ENCODE peak calls at places on chromosomes 11 and 22, in five cellular contexts. A is epithelial cell of esophagus, X is PC-3, V is psoas muscle, I is neural crest cell. F is an unnamed sample.
A peak's percentile ranks its signal among the peaks of the same experiment; 100 is the strongest.

GRCh38 chr11:3159296-3160190 is 5.6 kb downstream of the OSBPL5 start:
- DNase-seq in I (no peak), V (peak; percentile 67), A (no peak), X (no peak), F (no peak)

GRCh38 chr11:77236901-77237300 is 64.6 kb downstream of the GDPD4 start:
- DNase-seq in I (no peak), A (no peak), V (no peak), X (peak; percentile 35), F (no peak)

GRCh38 chr11:63937713-63938480 is 905 bp upstream of the NAA40 start:
- DNase-seq in X (peak; percentile 51), I (no peak), A (no peak), V (no peak), F (no peak)

GRCh38 chr11:61162092-61162935 is 1.1 kb upstream of the VPS37C start:
- DNase-seq in A (peak; percentile 80), X (peak; percentile 67), I (no peak), V (no peak), F (no peak)

GRCh38 chr11:16606784-16607674 is 131.4 kb upstream of the C11orf58 start:
- DNase-seq in X (no peak), A (peak; percentile 43), I (peak; percentile 55), V (peak; percentile 47), F (no peak)

GRCh38 chr11:128026596-128026995 is 560.8 kb downstream of the ETS1 start:
- DNase-seq in I (no peak), A (peak; percentile 97), V (peak; percentile 28), X (peak; percentile 98), F (no peak)

GRCh38 chr22:22462813-22463567 is 45.6 kb downstream of the ZNF280B start:
- DNase-seq in A (peak; percentile 21), V (no peak), I (no peak), X (peak; percentile 30), F (no peak)

GRCh38 chr11:129790131-129790530 is 25.5 kb upstream of the TMEM45B start:
- DNase-seq in I (no peak), V (no peak), A (no peak), X (no peak), F (no peak)

GRCh38 chr22:48574776-48575566 is 1252.7 kb downstream of the BRD1 start:
- DNase-seq in X (no peak), I (peak; percentile 73), A (no peak), V (peak; percentile 41), F (peak; percentile 31)

GRCh38 chr11:58902881-58903280 is 36.4 kb upstream of the GLYATL1 start:
- DNase-seq in X (no peak), I (no peak), A (no peak), V (no peak), F (no peak)

GRCh38 chr11:35042265-35042664 is 96.7 kb upstream of the CD44 start:
- DNase-seq in X (no peak), I (no peak), A (no peak), V (no peak), F (no peak)

DNA sequence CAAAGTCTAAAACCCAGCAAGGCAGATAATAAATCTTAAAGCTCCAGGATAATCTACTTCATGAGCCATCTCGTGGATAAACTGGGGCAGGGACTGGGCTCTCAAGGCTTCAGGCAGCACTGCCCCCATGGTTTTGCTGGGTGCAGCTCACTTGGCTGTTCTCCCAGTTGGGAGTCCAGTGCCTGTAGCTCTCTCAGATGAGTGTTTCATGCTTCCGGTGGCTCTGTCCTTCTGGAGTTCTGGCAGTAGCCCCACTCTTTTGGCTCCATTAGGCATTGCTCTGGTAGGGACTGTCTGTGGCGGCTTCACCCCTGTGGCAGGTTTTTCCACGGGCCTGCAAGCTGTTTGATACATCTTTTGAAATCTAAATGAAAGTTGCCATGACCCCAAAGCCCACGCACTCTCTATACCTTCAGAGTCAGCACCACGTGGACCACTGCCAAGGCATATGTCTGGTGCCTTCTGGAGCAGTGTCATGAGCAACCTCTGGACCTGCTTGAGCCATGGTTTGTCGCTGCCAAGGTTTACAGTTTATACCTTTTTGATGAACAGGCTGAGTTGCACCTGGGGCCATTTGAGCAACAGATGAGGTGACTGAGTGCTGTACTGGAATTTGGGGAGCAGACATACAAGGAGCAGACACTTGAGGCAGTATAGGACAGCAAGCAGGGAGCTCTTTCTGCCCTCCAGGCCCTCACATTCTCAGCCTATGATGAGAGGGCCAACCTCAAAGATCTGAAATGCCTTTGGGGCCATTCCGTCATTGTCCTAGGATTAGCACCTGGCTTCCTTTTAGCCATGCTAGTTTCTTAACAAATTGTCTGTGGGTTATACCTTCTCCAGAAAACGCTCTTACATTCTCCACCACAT is 48.6 kb downstream of the MTNR1B start:
- DNase-seq in V (no peak), X (no peak), A (peak; percentile 71), I (no peak), F (no peak)
- TF ChIP-seq CTCF in V (no peak), X (no peak), A (peak; percentile 8), I (no peak), F (no peak)

GRCh38 chr22:41966607-41967240 is 2.5 kb upstream of the SEPTIN3 start:
- DNase-seq in X (peak; percentile 80), A (peak; percentile 86), V (no peak), I (no peak), F (no peak)
- TF ChIP-seq CTCF in X (peak; percentile 66), A (peak; percentile 47), V (peak; percentile 15), I (peak; percentile 57), F (peak; percentile 41)

DNA sequence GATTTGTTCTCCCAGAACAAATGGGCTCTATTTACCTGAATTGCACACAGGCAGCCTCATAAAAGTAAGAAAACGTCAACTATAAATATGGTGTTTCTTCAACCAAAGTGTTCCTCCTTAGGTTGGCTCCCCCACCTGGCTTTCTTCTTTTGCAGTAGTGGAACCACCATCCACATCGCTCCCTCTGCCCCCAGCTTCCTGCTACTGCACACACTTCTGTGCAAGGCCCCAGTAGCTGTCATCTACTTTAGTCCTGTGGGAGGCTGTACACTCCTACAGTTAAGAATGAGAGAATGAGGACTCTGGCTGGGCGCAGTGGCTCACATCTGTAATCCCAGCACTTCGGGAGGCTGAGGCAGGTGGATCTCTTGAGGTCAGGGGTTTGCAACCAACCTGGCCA is 89.5 kb downstream of the BMAL1 start:
- DNase-seq in X (no peak), I (no peak), V (no peak), A (no peak), F (no peak)
- TF ChIP-seq CTCF in X (no peak), I (no peak), V (no peak), A (no peak), F (no peak)

GRCh38 chr22:39925273-39925672 is 24.4 kb downstream of the GRAP2 start:
- DNase-seq in X (no peak), A (no peak), V (no peak), I (no peak), F (no peak)

GRCh38 chr22:39926175-39927152 is 25.6 kb downstream of the GRAP2 start:
- DNase-seq in I (no peak), A (no peak), X (no peak), V (no peak), F (no peak)

GRCh38 chr22:39928556-39929401 is 27.9 kb downstream of the GRAP2 start:
- DNase-seq in I (no peak), A (peak; percentile 92), V (no peak), X (no peak), F (no peak)

GRCh38 chr22:39924286-39924685 is 23.4 kb downstream of the GRAP2 start:
- DNase-seq in I (no peak), X (no peak), V (no peak), A (no peak), F (no peak)

GRCh38 chr22:39927544-39927943 is 26.7 kb downstream of the GRAP2 start:
- DNase-seq in X (no peak), A (no peak), V (no peak), I (no peak), F (no peak)
- TF ChIP-seq CTCF in X (peak; percentile 14), A (no peak), V (no peak), I (peak; percentile 48), F (no peak)

GRCh38 chr11:116376054-116376453 is 396.7 kb downstream of the BUD13 start:
- DNase-seq in V (no peak), I (no peak), X (no peak), A (no peak), F (no peak)

GRCh38 chr11:116374085-116374484 is 398.7 kb downstream of the BUD13 start:
- DNase-seq in A (no peak), V (no peak), I (no peak), X (no peak), F (no peak)

GRCh38 chr11:116376547-116376946 is 396.2 kb downstream of the BUD13 start:
- DNase-seq in V (no peak), I (no peak), A (no peak), X (no peak), F (no peak)

GRCh38 chr11:116373545-116373944 is 399.2 kb downstream of the BUD13 start:
- DNase-seq in A (no peak), X (no peak), I (no peak), V (no peak), F (no peak)

DNA sequence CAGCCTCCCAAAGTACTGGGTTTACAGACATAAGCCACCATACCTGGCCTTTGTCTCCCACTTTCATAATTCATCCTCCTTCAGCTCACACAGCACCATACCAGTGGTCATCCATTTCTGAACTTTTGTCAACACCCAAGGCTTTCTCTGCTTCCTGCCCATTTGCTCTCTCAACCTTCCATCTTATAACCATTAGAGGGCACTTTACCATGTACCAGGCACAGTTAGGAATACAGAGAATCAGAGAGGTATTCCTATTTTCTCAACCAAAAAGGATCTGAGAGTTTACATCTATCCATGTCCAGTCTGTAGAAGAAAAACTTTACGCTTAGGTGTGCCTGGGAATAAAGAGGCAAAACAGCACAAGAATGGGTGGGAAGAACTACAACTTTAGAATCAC is 397.6 kb downstream of the BUD13 start:
- DNase-seq in A (no peak), X (no peak), V (no peak), I (no peak), F (no peak)
- TF ChIP-seq CTCF in A (no peak), X (no peak), V (no peak), I (no peak), F (no peak)

DNA sequence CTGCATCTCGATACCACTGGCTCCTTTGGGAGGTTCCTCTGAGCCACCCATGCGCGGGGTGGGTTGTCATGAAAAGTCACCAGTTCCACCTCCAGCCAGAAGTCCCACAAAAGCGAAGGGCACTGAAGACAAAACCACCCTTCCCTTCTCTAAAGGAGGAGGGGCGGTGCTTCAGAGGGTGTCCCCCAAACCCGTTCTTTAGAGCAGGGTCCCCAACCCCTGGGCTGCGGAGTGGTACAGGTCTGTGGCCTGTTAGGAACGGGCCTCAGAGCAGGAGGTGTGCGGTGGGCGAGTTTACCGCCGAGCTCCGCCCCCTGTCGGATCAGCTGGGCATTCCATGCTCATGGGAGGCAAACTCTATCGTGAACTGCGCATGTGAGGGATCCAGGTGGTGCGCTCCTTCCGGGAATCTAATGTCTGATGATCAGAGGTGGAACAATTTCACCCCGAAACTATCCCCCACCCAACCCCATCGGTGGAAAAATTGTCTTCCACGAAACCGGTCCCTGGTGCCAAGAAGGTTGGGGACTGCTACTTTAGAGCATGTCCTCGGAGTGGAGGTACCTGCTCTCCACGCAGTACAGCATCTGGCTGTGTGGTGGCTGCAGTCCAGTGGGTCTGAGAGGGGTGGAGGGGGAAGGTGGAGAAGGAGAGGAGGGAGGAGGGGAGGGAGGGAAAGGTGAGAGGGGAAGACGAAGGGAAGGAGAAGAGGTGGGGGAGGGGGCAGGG is 72.9 kb upstream of the SEPTIN5 start:
- DNase-seq in A (peak; percentile 52), V (no peak), X (peak; percentile 2), I (peak; percentile 59), F (no peak)
- TF ChIP-seq CTCF in A (peak; percentile 56), V (peak; percentile 10), X (peak; percentile 38), I (peak; percentile 73), F (peak; percentile 27)

DNA sequence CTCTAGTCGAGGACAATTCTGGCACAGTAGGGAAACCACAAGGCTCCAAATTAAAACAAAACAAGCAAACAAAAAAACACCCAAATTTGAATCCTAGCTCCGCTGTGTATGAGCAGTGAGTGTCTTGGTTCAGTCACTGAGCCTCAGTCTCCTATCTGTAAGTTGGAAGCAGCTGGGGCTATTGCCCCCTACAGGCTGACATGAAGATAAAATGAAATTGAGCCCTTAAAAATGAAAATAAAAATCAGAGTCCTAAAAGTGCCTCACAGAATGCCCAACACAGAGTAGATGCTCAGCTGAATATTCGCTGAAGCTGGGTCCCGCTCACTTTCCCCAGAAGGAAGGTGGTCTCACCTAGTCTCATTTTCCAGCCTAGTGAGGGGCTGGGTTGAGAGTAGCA is 65.2 kb downstream of the PDE2A start:
- DNase-seq in X (peak; percentile 23), I (no peak), A (peak; percentile 35), V (no peak), F (no peak)
- TF ChIP-seq CTCF in X (peak; percentile 75), I (peak; percentile 62), A (peak; percentile 52), V (peak; percentile 24), F (peak; percentile 46)